ENCODE peak calls at places on chromosomes 4 and X, in five cellular contexts. V is IMR-90, P is neuronal stem cell, L is mesenchymal stem cell, U is trophoblast cell. Y is an unnamed sample.

GRCh38 chr4:6953751-6954380 is 44.2 kb downstream of the TBC1D14 start:
- DNase-seq in V (peak; percentile 62), P (no peak), L (peak; percentile 80), U (peak; percentile 93), Y (peak; percentile 89)

GRCh38 chr4:78556655-78557054 is 5.1 kb downstream of the ANXA3 start:
- DNase-seq in V (no peak), P (no peak), L (no peak), U (peak; percentile 7), Y (no peak)

GRCh38 chr4:67580577-67580976 is 22.1 kb downstream of the STAP1 start:
- DNase-seq in V (no peak), P (no peak), L (no peak), U (no peak), Y (no peak)

GRCh38 chr4:100977274-100977673 is 370.1 kb downstream of the PPP3CA start:
- DNase-seq in V (no peak), P (no peak), L (no peak), U (no peak), Y (no peak)

GRCh38 chr4:189202869-189203271 is 737.8 kb upstream of the FRG1 start:
- DNase-seq in V (peak; percentile 89), P (no peak), L (peak; percentile 81), U (peak; percentile 72), Y (no peak)

GRCh38 chr4:177313263-177313662 is 3.6 kb downstream of the NEIL3 start:
- DNase-seq in V (peak; percentile 51), P (no peak), L (peak; percentile 51), U (no peak), Y (no peak)

GRCh38 chr4:89000844-89001360 is 56.1 kb downstream of the FAM13A start:
- DNase-seq in V (peak; percentile 60), P (no peak), L (peak; percentile 74), U (peak; percentile 4), Y (no peak)

GRCh38 chrX:155216940-155217450 is 735 bp downstream of the VBP1 start:
- DNase-seq in V (peak; percentile 4), P (peak; percentile 1), L (no peak), U (no peak), Y (no peak)

GRCh38 chr4:7124643-7125442 is 57.0 kb upstream of the GRPEL1 start:
- DNase-seq in V (peak; percentile 95), P (no peak), L (peak; percentile 81), U (no peak), Y (peak; percentile 58)

GRCh38 chr4:27381806-27382205 is 521.2 kb downstream of the STIM2 start:
- DNase-seq in V (no peak), P (no peak), L (no peak), U (no peak), Y (no peak)

GRCh38 chrX:24774650-24775049 is 80.9 kb downstream of the POLA1 start:
- DNase-seq in V (no peak), P (no peak), L (no peak), U (no peak), Y (no peak)

GRCh38 chr4:169236901-169237626 is 33.7 kb downstream of the SH3RF1 start:
- DNase-seq in V (no peak), P (no peak), L (no peak), U (no peak), Y (no peak)

GRCh38 chr4:148026022-148026421 is 294.1 kb downstream of the ARHGAP10 start:
- DNase-seq in V (peak; percentile 93), P (no peak), L (peak; percentile 85), U (no peak), Y (no peak)

GRCh38 chrX:31147175-31147574 is 75.3 kb upstream of the FTHL17 start:
- DNase-seq in V (no peak), P (no peak), L (no peak), U (no peak), Y (no peak)

GRCh38 chr4:133379681-133380438 is 230.8 kb downstream of the PCDH10 start:
- DNase-seq in V (no peak), P (no peak), L (no peak), U (no peak), Y (peak; percentile 31)

GRCh38 chrX:51894697-51895336 is 1.4 kb downstream of the MAGED1 start:
- DNase-seq in V (peak; percentile 31), P (no peak), L (peak; percentile 27), U (no peak), Y (no peak)

GRCh38 chr4:60020389-60020788 is 1179.7 kb upstream of the ADGRL3 start:
- DNase-seq in V (no peak), P (no peak), L (no peak), U (no peak), Y (no peak)

GRCh38 chr4:112348488-112349158 is 51.5 kb downstream of the ALPK1 start:
- DNase-seq in V (peak; percentile 84), P (peak; percentile 51), L (peak; percentile 57), U (peak; percentile 58), Y (peak; percentile 85)

GRCh38 chrX:130878350-130879341 is 24.4 kb downstream of the ENOX2 start:
- DNase-seq in V (peak; percentile 85), P (no peak), L (peak; percentile 70), U (no peak), Y (no peak)

GRCh38 chr4:26568446-26568994 is 15.4 kb upstream of the TBC1D19 start:
- DNase-seq in V (peak; percentile 95), P (no peak), L (peak; percentile 92), U (peak; percentile 88), Y (no peak)

GRCh38 chr4:38131371-38132139 is 171.4 kb downstream of the PTTG2 start:
- DNase-seq in V (no peak), P (peak; percentile 37), L (peak; percentile 65), U (peak; percentile 39), Y (peak; percentile 77)

GRCh38 chr4:41294445-41295062 is 37.8 kb downstream of the UCHL1 start:
- DNase-seq in V (no peak), P (peak; percentile 15), L (no peak), U (no peak), Y (no peak)

GRCh38 chr4:128220286-128221235 is 67.1 kb downstream of the PGRMC2 start:
- DNase-seq in V (peak; percentile 75), P (no peak), L (peak; percentile 83), U (peak; percentile 51), Y (no peak)

GRCh38 chr4:165398570-165398969 is 19.8 kb downstream of the CPE start:
- DNase-seq in V (peak; percentile 16), P (peak; percentile 24), L (peak; percentile 54), U (no peak), Y (no peak)

GRCh38 chr4:5399790-5400421 is 308.5 kb downstream of the EVC2 start:
- DNase-seq in V (peak; percentile 38), P (peak; percentile 27), L (peak; percentile 29), U (peak; percentile 44), Y (peak; percentile 55)

GRCh38 chr4:130125468-130125867 is 1029.5 kb downstream of the C4orf33 start:
- DNase-seq in V (no peak), P (no peak), L (no peak), U (no peak), Y (no peak)

GRCh38 chr4:137065306-137065705 is 467.0 kb downstream of the PCDH18 start:
- DNase-seq in V (peak; percentile 49), P (no peak), L (peak; percentile 69), U (peak; percentile 20), Y (no peak)

GRCh38 chr4:59630922-59631321 is 1569.2 kb upstream of the ADGRL3 start:
- DNase-seq in V (no peak), P (no peak), L (no peak), U (peak; percentile 90), Y (no peak)

GRCh38 chr4:108555701-108556100 is 64.7 kb upstream of the RPL34 start:
- DNase-seq in V (no peak), P (no peak), L (no peak), U (no peak), Y (no peak)

GRCh38 chrX:24659106-24659505 is 12.0 kb upstream of the PCYT1B start:
- DNase-seq in V (no peak), P (no peak), L (no peak), U (no peak), Y (no peak)

GRCh38 chrX:8235026-8235425 is 64.0 kb upstream of the VCX2 start:
- DNase-seq in V (no peak), P (no peak), L (no peak), U (no peak), Y (no peak)
- H3K14ac ChIP-seq in V (no peak overlapping the region), P (no peak overlapping the region), L (no peak overlapping the region), U (no peak overlapping the region), Y (no peak overlapping the region)

DNA sequence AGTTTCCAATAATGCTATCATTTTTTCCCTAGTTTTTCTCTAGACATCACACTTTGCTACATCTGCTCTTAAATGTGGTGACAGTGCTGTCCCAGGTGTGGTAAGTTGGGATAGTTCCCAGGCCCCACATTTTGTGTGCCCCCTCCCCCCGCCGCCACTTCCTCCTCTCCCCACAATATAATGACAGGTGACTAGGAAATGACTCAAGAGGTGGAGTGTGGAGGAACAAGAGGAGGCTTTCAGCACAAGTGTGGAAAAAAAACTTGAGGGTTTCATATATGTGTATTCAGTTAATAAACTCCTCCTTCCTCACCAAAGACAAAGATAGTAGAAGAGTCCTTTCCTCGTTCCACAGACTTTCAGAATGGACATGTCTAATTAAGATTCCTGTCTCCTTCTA is 18.3 kb upstream of the IL21 start:
- DNase-seq in V (no peak), P (no peak), L (no peak), U (no peak), Y (no peak)
- H3K4me2 ChIP-seq in V (no peak overlapping the region), P (no peak overlapping the region), L (no peak overlapping the region), U (no peak overlapping the region), Y (no peak overlapping the region)

GRCh38 chr4:1871471-1872021 is 353 bp downstream of the NSD2 start:
- DNase-seq in V (no peak), P (peak; percentile 59), L (no peak), U (peak; percentile 13), Y (peak; percentile 49)
- H3K4ac ChIP-seq in V (no peak overlapping the region), P (no peak overlapping the region), L (peak overlapping the region; percentile 32), U (peak overlapping the region; percentile 80), Y (no peak overlapping the region)

GRCh38 chr4:82376109-82376508 is 2.3 kb upstream of the HNRNPD start:
- DNase-seq in V (no peak), P (no peak), L (no peak), U (no peak), Y (no peak)

GRCh38 chr4:82372502-82372873 is 1.3 kb downstream of the HNRNPD start:
- DNase-seq in V (peak; percentile 22), P (no peak), L (peak; percentile 45), U (peak; percentile 30), Y (no peak)

GRCh38 chr4:82372874-82373815 is 646 bp downstream of the HNRNPD start:
- DNase-seq in V (peak; percentile 57), P (peak; percentile 43), L (peak; percentile 78), U (peak; percentile 68), Y (peak; percentile 70)

GRCh38 chr4:82371398-82371972 is 2.3 kb downstream of the HNRNPD start:
- DNase-seq in V (peak; percentile 18), P (no peak), L (peak; percentile 18), U (peak; percentile 8), Y (no peak)

DNA sequence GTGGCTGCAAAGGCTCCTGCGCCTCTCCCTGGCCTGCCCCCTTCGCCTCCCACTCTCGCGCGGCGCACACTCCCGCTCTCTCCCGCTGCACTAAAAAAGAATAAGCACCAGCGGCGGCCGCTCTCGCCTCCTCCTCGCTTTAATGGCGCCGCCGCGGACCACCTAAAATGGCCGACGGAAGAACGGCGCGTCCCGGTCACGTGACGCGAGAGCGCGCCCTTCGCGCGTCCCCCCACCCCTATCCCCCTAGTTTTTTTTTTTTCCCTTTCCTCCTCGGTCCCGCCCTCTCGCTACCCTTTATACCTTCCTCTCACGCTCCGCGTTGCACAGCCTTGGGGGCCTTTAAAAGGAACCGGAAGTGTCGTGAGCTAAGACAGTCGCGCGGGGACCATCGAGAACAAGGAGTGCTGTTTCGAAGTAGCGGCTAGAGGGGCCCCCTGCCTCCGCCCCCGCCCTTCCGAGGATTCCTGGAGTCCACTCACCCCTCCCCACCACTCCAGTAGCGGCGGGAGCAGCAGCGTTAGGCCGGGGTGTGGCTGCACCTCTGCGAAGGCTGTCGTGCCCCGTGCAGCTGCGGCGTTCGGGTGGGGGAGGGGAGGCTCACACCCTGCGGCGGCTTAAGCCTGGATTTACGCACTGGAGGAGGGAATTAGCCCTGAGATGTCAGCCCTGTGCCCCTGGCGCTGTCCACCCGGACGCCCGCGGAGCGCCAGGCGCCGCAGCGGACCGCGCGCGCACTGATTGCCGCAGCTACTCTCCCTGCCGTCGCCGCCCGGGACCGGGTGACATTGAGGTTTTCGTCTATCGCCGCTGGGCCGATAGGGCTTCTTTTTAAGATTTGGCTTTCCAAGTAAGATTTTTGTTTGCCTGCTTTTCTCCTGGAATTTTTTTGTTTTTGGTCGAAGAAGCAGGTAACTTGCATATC is at the start of gene HNRNPD:
- DNase-seq in V (peak; percentile 100), P (peak; percentile 99), L (peak; percentile 100), U (peak; percentile 99), Y (peak; percentile 99)
- H3K14ac ChIP-seq in V (peak within 1 kb of the TSS; percentile 89), P (peak within 1 kb of the TSS; percentile 100), L (peak within 1 kb of the TSS; percentile 22), U (peak within 1 kb of the TSS; percentile 99), Y (peak within 1 kb of the TSS; percentile 100)

Y was measured in H9.